ENCODE peak calls at places on chromosome 17, in seven cellular contexts. C is mucosa of descending colon, F is suprapubic skin, A is thyroid gland, L is small intestine, M is tibial nerve, H is body of pancreas. N is an unnamed sample. For H3K4me1 and H3K9me3, the result is how much of the 10 kb centered on the place peaks cover.

GRCh38 chr17:48054238-48055185 is 6.4 kb downstream of the NFE2L1 start:
- DNase-seq in A (peak), M (peak), L (no peak), H (peak), C (peak), F (no peak), N (no peak)

GRCh38 chr17:43546317-43547188 is at the start of gene ETV4:
- DNase-seq in A (peak), L (peak), M (peak), C (peak), F (peak), H (peak), N (peak)

GRCh38 chr17:2238432-2239169 is 65.0 kb downstream of the SMG6 start:
- DNase-seq in M (no peak), A (peak), H (no peak), L (no peak), F (no peak), C (no peak), N (no peak)

GRCh38 chr17:42675348-42675983 is 1.3 kb downstream of the PLEKHH3 start:
- DNase-seq in L (no peak), A (peak), H (peak), M (no peak), F (no peak), C (no peak), N (no peak)

GRCh38 chr17:49932131-49932723 is 36.8 kb upstream of the DLX4 start:
- DNase-seq in C (no peak), F (no peak), L (no peak), M (no peak), A (no peak), H (no peak), N (no peak)

GRCh38 chr17:5785867-5786509 is 201.7 kb upstream of the NLRP1 start:
- DNase-seq in L (no peak), H (no peak), C (no peak), M (no peak), F (no peak), A (no peak), N (no peak)

GRCh38 chr17:73340093-73340596 is 28.3 kb upstream of the CDC42EP4 start:
- DNase-seq in F (peak), A (no peak), M (no peak), L (peak), H (no peak), C (no peak), N (no peak)

GRCh38 chr17:19304751-19305150 is 57.8 kb downstream of the B9D1 start:
- DNase-seq in M (no peak), A (no peak), L (no peak), F (no peak), C (no peak), H (no peak), N (no peak)

GRCh38 chr17:38747385-38748328 is 479 bp downstream of the PCGF2 start:
- DNase-seq in C (peak), F (no peak), H (peak), M (peak), A (peak), L (no peak), N (no peak)

GRCh38 chr17:77644181-77644972 is 314.1 kb upstream of the TNRC6C start:
- DNase-seq in C (no peak), H (no peak), M (no peak), L (no peak), F (peak), A (no peak), N (no peak)

GRCh38 chr17:3740611-3741073 is 16.9 kb downstream of the HASPIN start:
- DNase-seq in M (no peak), L (no peak), C (peak), A (peak), F (no peak), H (no peak), N (no peak)

GRCh38 chr17:9568957-9569588 is 6.5 kb downstream of the STX8 start:
- DNase-seq in L (no peak), A (no peak), F (no peak), H (no peak), M (no peak), C (no peak), N (no peak)

GRCh38 chr17:58576679-58577367 is 62.4 kb upstream of the MTMR4 start:
- DNase-seq in A (no peak), F (no peak), L (no peak), C (no peak), M (no peak), H (no peak), N (no peak)

GRCh38 chr17:80472996-80473395 is 3.4 kb downstream of the NPTX1 start:
- DNase-seq in C (no peak), L (no peak), M (no peak), H (no peak), A (no peak), F (no peak), N (no peak)

GRCh38 chr17:58332720-58333395 is 4.3 kb upstream of the TSPOAP1 start:
- DNase-seq in L (no peak), A (no peak), M (no peak), F (no peak), H (no peak), C (no peak), N (peak)

GRCh38 chr17:17910060-17910459 is 62.1 kb downstream of the TOM1L2 start:
- DNase-seq in H (no peak), A (no peak), F (no peak), C (no peak), M (no peak), L (no peak), N (no peak)

GRCh38 chr17:77836557-77837041 is 121.9 kb upstream of the TNRC6C start:
- DNase-seq in M (no peak), A (no peak), H (peak), C (no peak), L (no peak), F (no peak), N (no peak)

GRCh38 chr17:80659651-80660050 is 115.0 kb downstream of the RPTOR start:
- DNase-seq in C (no peak), F (no peak), H (no peak), M (no peak), L (no peak), A (no peak), N (no peak)

GRCh38 chr17:44793885-44794698 is 35.3 kb downstream of the ADAM11 start:
- DNase-seq in C (no peak), A (no peak), M (no peak), H (no peak), F (no peak), L (no peak), N (no peak)

GRCh38 chr17:66483946-66484345 is 181.5 kb downstream of the PRKCA start:
- DNase-seq in F (no peak), C (no peak), A (no peak), L (no peak), H (no peak), M (no peak), N (no peak)

GRCh38 chr17:36608794-36609497 is 7.6 kb downstream of the MRM1 start:
- DNase-seq in C (peak), A (peak), F (no peak), H (peak), L (peak), M (peak), N (peak)

GRCh38 chr17:58354541-58355216 is 2.7 kb upstream of the SUPT4H1 start:
- DNase-seq in A (no peak), L (no peak), M (no peak), F (no peak), C (no peak), H (no peak), N (no peak)

GRCh38 chr17:14299261-14300093 is 1.4 kb upstream of the HS3ST3B1 start:
- DNase-seq in L (no peak), H (peak), M (no peak), C (peak), A (peak), F (peak), N (peak)
- H3K4me3 ChIP-seq in L (peak), H (no peak), M (peak), C (no peak), A (peak), F (peak), N (peak)

GRCh38 chr17:75383842-75384195 is 21.7 kb downstream of the GRB2 start:
- DNase-seq in L (no peak), M (no peak), C (no peak), A (no peak), H (no peak), F (no peak), N (no peak)

GRCh38 chr17:75388476-75389030 is 16.9 kb downstream of the GRB2 start:
- DNase-seq in M (no peak), H (no peak), A (no peak), F (no peak), C (no peak), L (no peak), N (no peak)

GRCh38 chr17:75390982-75391381 is 14.5 kb downstream of the GRB2 start:
- DNase-seq in H (no peak), C (no peak), M (no peak), F (no peak), L (peak), A (no peak), N (no peak)

GRCh38 chr17:75384751-75385150 is 20.7 kb downstream of the GRB2 start:
- DNase-seq in A (no peak), H (no peak), C (no peak), F (no peak), M (no peak), L (no peak), N (no peak)

DNA sequence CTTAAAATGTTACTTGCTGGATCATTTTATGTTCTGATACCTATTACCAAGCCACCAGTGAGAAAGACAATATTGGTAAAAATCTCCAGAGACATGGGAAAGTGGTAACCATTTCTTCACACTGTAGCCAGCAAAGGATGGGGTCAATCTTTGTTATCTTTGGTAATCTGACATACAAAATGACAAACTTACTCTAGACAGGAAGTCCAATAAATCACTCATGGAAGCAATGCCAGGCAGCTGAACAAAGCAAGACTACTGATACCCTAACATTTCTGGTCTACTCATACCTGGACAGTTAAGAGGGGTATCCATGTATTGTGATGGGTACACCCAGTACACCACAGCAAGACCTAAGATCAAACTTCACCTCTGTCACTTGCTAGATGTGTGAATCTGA is 19.0 kb downstream of the GRB2 start:
- DNase-seq in C (no peak), L (no peak), H (no peak), F (no peak), M (no peak), A (no peak), N (no peak)
- H3K4me1 ChIP-seq in C (under half), L (under half), H (under half), F (under half), M (under half), A (under half), N (under half)

GRCh38 chr17:21294321-21295035 is 10.0 kb downstream of the MAP2K3 start:
- DNase-seq in M (no peak), C (no peak), H (no peak), L (no peak), F (no peak), A (no peak), N (no peak)

GRCh38 chr17:21291357-21291756 is 6.8 kb downstream of the MAP2K3 start:
- DNase-seq in F (no peak), C (no peak), A (no peak), H (no peak), M (no peak), L (no peak), N (no peak)

GRCh38 chr17:21291862-21292261 is 7.4 kb downstream of the MAP2K3 start:
- DNase-seq in F (no peak), M (no peak), H (no peak), C (no peak), L (no peak), A (no peak), N (no peak)

GRCh38 chr17:21293846-21294240 is 9.3 kb downstream of the MAP2K3 start:
- DNase-seq in H (no peak), C (no peak), F (no peak), M (no peak), L (no peak), A (no peak), N (no peak)

GRCh38 chr17:21292867-21293845 is 8.6 kb downstream of the MAP2K3 start:
- DNase-seq in C (no peak), F (no peak), L (no peak), M (no peak), H (no peak), A (no peak), N (no peak)
- H3K9me3 ChIP-seq in C (under half), F (under half), L (under half), M (under half), H (under half), A (under half), N (under half)

GRCh38 chr17:63702616-63703015 is 2.7 kb upstream of the LIMD2 start:
- DNase-seq in M (no peak), A (no peak), F (peak), L (no peak), C (no peak), H (no peak), N (no peak)
- H3K4me3 ChIP-seq in M (no peak), A (no peak), F (no peak), L (no peak), C (no peak), H (no peak), N (peak)

GRCh38 chr17:30345527-30346075 is 11.7 kb upstream of the TMIGD1 start:
- DNase-seq in H (no peak), A (no peak), L (peak), M (no peak), F (no peak), C (no peak), N (no peak)

GRCh38 chr17:30345089-30345433 is 11.2 kb upstream of the TMIGD1 start:
- DNase-seq in M (no peak), A (no peak), C (no peak), H (no peak), L (no peak), F (no peak), N (no peak)

GRCh38 chr17:30346211-30346831 is 12.5 kb upstream of the TMIGD1 start:
- DNase-seq in A (no peak), L (no peak), F (no peak), H (no peak), M (no peak), C (no peak), N (no peak)

GRCh38 chr17:30349252-30349651 is 15.4 kb upstream of the TMIGD1 start:
- DNase-seq in C (no peak), A (no peak), H (no peak), L (peak), M (no peak), F (no peak), N (no peak)

DNA sequence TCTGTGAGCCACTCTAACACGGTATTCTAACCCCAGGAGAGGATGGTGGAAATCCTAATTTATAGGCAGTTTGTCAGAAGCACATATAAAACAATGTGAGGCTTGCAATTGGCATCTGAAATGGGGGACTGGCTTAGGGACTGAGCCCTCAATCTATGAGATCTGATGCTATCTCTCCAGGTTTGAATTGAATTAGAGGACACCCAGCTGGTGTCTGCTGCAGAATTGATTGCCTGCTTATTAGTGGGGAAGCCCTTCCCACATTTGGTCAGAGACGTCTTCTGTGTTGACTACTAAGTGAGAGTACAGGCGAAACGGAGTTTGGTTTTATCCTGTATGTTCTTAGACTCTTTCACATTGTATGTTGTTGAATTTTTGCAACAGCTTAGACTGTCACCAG is 13.6 kb upstream of the TMIGD1 start:
- DNase-seq in H (no peak), F (no peak), L (no peak), C (no peak), M (no peak), A (no peak), N (no peak)
- H3K4me1 ChIP-seq in H (under half), F (under half), L (under half), C (under half), M (under half), A (under half), N (under half)